ENCODE peak calls at places on chromosomes 7 and 10, in eight cellular contexts. W, N, I, X, Z, Q, M and P are unnamed samples.

GRCh38 chr10:974038-974784 is 14.0 kb upstream of the GTPBP4 start:
- DNase-seq in Z (no peak), I (peak; percentile 3), M (no peak), N (no peak), Q (no peak), W (no peak), X (no peak), P (no peak)

GRCh38 chr10:21526952-21527633 is 1.6 kb upstream of the SKIDA1 start:
- DNase-seq in Q (peak; percentile 24), N (peak; percentile 84), X (peak; percentile 86), W (peak; percentile 39), I (peak; percentile 83), Z (peak; percentile 80), M (no peak), P (peak; percentile 48)

GRCh38 chr10:94416896-94417295 is 14.6 kb downstream of the TBC1D12 start:
- DNase-seq in I (no peak), M (no peak), X (no peak), Q (no peak), N (no peak), Z (no peak), W (no peak), P (no peak)

GRCh38 chr10:73876971-73877370 is 2.6 kb upstream of the CAMK2G start:
- DNase-seq in N (peak; percentile 11), Z (no peak), I (peak; percentile 14), X (no peak), W (no peak), M (no peak), Q (no peak), P (no peak)

GRCh38 chr7:155007947-155008346 is 5.0 kb upstream of the PAXIP1 start:
- DNase-seq in M (peak; percentile 64), Q (peak; percentile 31), X (no peak), Z (no peak), W (no peak), I (peak; percentile 8), N (no peak), P (no peak)

GRCh38 chr7:33873518-33873917 is 31.8 kb upstream of the BMPER start:
- DNase-seq in N (no peak), M (no peak), Z (no peak), W (no peak), I (no peak), X (no peak), Q (no peak), P (no peak)

GRCh38 chr10:77456414-77456813 is 181.2 kb downstream of the KCNMA1 start:
- DNase-seq in I (no peak), M (no peak), N (no peak), X (no peak), W (no peak), Q (no peak), Z (no peak), P (no peak)

GRCh38 chr10:127787873-127788272 is 50.9 kb downstream of the FOXI2 start:
- DNase-seq in I (no peak), X (no peak), N (no peak), Z (no peak), W (no peak), M (no peak), Q (no peak), P (no peak)

GRCh38 chr10:6086375-6087233 is 2.2 kb upstream of the RBM17 start:
- DNase-seq in M (peak; percentile 98), X (peak; percentile 93), Z (peak; percentile 87), Q (peak; percentile 83), N (peak; percentile 94), W (peak; percentile 81), I (peak; percentile 95), P (peak; percentile 68)

GRCh38 chr10:104326991-104327610 is 11.2 kb downstream of the ITPRIP start:
- DNase-seq in Q (no peak), N (no peak), W (no peak), X (peak; percentile 59), M (no peak), Z (no peak), I (no peak), P (no peak)

GRCh38 chr10:74145133-74145532 is 5.5 kb downstream of the AP3M1 start:
- DNase-seq in N (no peak), I (peak; percentile 80), X (no peak), Z (no peak), W (no peak), Q (no peak), M (no peak), P (no peak)

GRCh38 chr7:91892099-91892788 is 11.7 kb upstream of the MTERF1 start:
- DNase-seq in M (no peak), Q (no peak), N (no peak), W (no peak), X (no peak), Z (no peak), I (no peak), P (no peak)

GRCh38 chr10:129867780-129868179 is 96.3 kb downstream of the EBF3 start:
- DNase-seq in Q (no peak), X (no peak), M (no peak), N (peak; percentile 29), Z (no peak), I (no peak), W (no peak), P (no peak)

GRCh38 chr7:30727061-30727945 is 24.6 kb upstream of the INMT start:
- DNase-seq in I (peak; percentile 5), W (no peak), X (no peak), N (no peak), Q (peak; percentile 81), Z (no peak), M (peak; percentile 73), P (no peak)

GRCh38 chr7:27868117-27868516 is 128.2 kb downstream of the TAX1BP1 start:
- DNase-seq in Q (no peak), I (no peak), N (no peak), Z (no peak), M (no peak), W (no peak), X (no peak), P (no peak)

GRCh38 chr10:33703897-33704825 is 369.7 kb upstream of the NRP1 start:
- DNase-seq in W (no peak), X (no peak), Q (no peak), N (no peak), I (peak; percentile 40), M (no peak), Z (no peak), P (no peak)

GRCh38 chr10:97463363-97464132 is 17.6 kb downstream of the ZDHHC16 start:
- DNase-seq in W (peak; percentile 21), Q (peak; percentile 31), X (no peak), Z (no peak), N (no peak), M (peak; percentile 56), I (peak; percentile 59), P (peak; percentile 16)

GRCh38 chr7:27764109-27764508 is 24.1 kb downstream of the TAX1BP1 start:
- DNase-seq in Q (no peak), W (no peak), N (no peak), Z (no peak), I (peak; percentile 39), X (no peak), M (no peak), P (no peak)

GRCh38 chr10:125264091-125264490 is 103.7 kb upstream of the CTBP2 start:
- DNase-seq in N (no peak), Q (no peak), X (no peak), M (no peak), W (no peak), Z (no peak), I (no peak), P (no peak)

GRCh38 chr10:123621492-123621891 is 44.7 kb upstream of the GPR26 start:
- DNase-seq in W (no peak), N (no peak), Q (no peak), M (no peak), Z (peak; percentile 24), I (no peak), X (no peak), P (no peak)

GRCh38 chr7:116399808-116400207 is 99.7 kb upstream of the CAV2 start:
- DNase-seq in Z (no peak), M (no peak), Q (no peak), W (no peak), I (peak; percentile 28), N (no peak), X (no peak), P (no peak)
- H3K27ac ChIP-seq in Z (no peak overlapping the region), M (no peak overlapping the region), Q (no peak overlapping the region), W (no peak overlapping the region), I (no peak overlapping the region), N (no peak overlapping the region), X (no peak overlapping the region), P (no peak overlapping the region)

GRCh38 chr10:60309371-60309770 is 80.3 kb downstream of the ANK3 start:
- DNase-seq in I (no peak), Q (no peak), X (no peak), N (no peak), Z (no peak), W (no peak), M (no peak), P (no peak)
- H3K27ac ChIP-seq in I (no peak overlapping the region), Q (no peak overlapping the region), X (no peak overlapping the region), N (no peak overlapping the region), Z (no peak overlapping the region), W (no peak overlapping the region), M (no peak overlapping the region), P (no peak overlapping the region)

DNA sequence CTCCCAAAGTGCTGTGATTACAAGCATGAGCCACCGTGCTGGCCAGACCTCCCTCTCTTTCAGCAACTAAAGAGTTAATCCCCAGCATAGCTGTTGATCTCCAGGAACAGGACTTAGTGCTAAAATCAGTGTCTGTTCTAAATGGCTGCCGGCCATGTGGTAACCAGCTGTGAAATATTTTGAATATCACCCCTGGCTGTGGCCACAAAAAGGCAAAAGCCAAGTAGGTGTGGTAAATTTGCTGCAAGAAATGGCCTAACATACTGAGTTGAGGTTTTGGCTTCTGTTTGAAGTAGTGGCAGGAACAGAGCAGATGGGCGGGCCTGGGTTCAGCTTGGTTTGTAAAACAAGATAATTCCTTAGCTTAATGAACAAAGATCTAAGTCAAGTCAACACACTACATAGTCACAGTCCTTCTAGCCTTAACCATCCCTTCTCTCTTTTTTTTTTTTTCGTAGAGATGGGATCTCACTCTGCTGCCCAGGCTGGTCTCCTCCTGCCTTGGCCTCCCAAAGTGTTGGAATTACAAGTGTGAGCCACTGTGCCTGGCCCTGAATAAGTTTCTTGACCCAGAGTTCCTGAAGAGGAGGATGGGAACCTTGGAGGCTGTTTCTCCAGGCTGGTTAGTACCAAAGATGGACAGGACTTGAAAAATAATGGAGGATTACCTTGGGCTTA is 22.7 kb upstream of the AGFG2 start:
- DNase-seq in W (no peak), Q (peak; percentile 82), I (peak; percentile 97), X (peak; percentile 70), Z (no peak), M (peak; percentile 74), N (peak; percentile 63), P (peak; percentile 47)
- H3K27ac ChIP-seq in W (no peak overlapping the region), Q (peak overlapping the region; percentile 24), I (no peak overlapping the region), X (no peak overlapping the region), Z (no peak overlapping the region), M (peak overlapping the region; percentile 52), N (no peak overlapping the region), P (no peak overlapping the region)

GRCh38 chr7:6460990-6461584 is 13.3 kb upstream of the DAGLB start:
- DNase-seq in Q (no peak), W (no peak), Z (no peak), X (no peak), N (no peak), M (no peak), I (no peak), P (no peak)
- H3K27ac ChIP-seq in Q (no peak overlapping the region), W (no peak overlapping the region), Z (no peak overlapping the region), X (no peak overlapping the region), N (no peak overlapping the region), M (no peak overlapping the region), I (no peak overlapping the region), P (no peak overlapping the region)